ENCODE peak calls at places on chromosomes 3 and 15, in seven cellular contexts. O is CD8-positive, alpha-beta T cell; U is T-helper 2 cell; X is lower lobe of right lung; A is GM03348; N is activated CD8-positive, alpha-beta memory T cell treated with anti-CD3 and anti-CD28 coated beads for 24 hours; B is tibial nerve. J is an unnamed sample.

GRCh38 chr3:172713316-172713715 is 2.4 kb upstream of the NCEH1 start:
- DNase-seq in A (peak; percentile 39), N (no peak), O (no peak), X (no peak), B (no peak), U (no peak), J (no peak)

GRCh38 chr3:42739401-42740158 is 33.5 kb downstream of the CCDC13 start:
- DNase-seq in O (no peak), U (no peak), A (no peak), N (peak; percentile 43), B (no peak), X (no peak), J (no peak)

GRCh38 chr3:127233371-127233770 is 40.4 kb downstream of the PRR23E start:
- DNase-seq in X (no peak), O (no peak), A (no peak), U (no peak), B (no peak), N (no peak), J (no peak)

GRCh38 chr3:146131616-146132410 is 29.2 kb downstream of the PLOD2 start:
- DNase-seq in N (no peak), A (peak; percentile 68), B (no peak), O (no peak), U (no peak), X (no peak), J (peak; percentile 65)

GRCh38 chr15:79412010-79412409 is 20.1 kb upstream of the MINAR1 start:
- DNase-seq in O (no peak), X (no peak), N (no peak), A (no peak), U (no peak), B (no peak), J (no peak)

GRCh38 chr3:171072432-171072831 is 45.9 kb upstream of the SLC2A2 start:
- DNase-seq in U (no peak), O (no peak), B (no peak), X (no peak), N (no peak), A (no peak), J (no peak)

GRCh38 chr3:8145661-8146060 is 356.0 kb upstream of the LMCD1 start:
- DNase-seq in O (no peak), X (no peak), U (no peak), B (no peak), N (no peak), A (no peak), J (no peak)

GRCh38 chr3:152497457-152497856 is 228.7 kb downstream of the MBNL1 start:
- DNase-seq in A (peak; percentile 20), U (no peak), X (no peak), N (no peak), B (no peak), O (no peak), J (no peak)

GRCh38 chr3:20405731-20406130 is 219.7 kb upstream of the SGO1 start:
- DNase-seq in U (no peak), O (no peak), A (peak; percentile 45), N (no peak), B (no peak), X (no peak), J (peak; percentile 69)

GRCh38 chr15:34126522-34126921 is 24.6 kb downstream of the PGBD4 start:
- DNase-seq in O (no peak), X (no peak), A (no peak), N (no peak), B (no peak), U (no peak), J (no peak)

GRCh38 chr3:13884851-13885703 is 5.2 kb upstream of the WNT7A start:
- DNase-seq in B (no peak), U (peak; percentile 33), O (peak; percentile 59), X (no peak), A (no peak), N (peak; percentile 76), J (no peak)

GRCh38 chr3:23219117-23219516 is 16.0 kb downstream of the UBE2E2 start:
- DNase-seq in U (no peak), N (no peak), B (no peak), A (no peak), X (no peak), O (no peak), J (no peak)

GRCh38 chr15:58666957-58667356 is 82.5 kb downstream of the ADAM10 start:
- DNase-seq in O (no peak), U (no peak), N (no peak), A (peak; percentile 6), B (no peak), X (no peak), J (no peak)

GRCh38 chr3:160478338-160478737 is 28.8 kb upstream of the TRIM59 start:
- DNase-seq in X (no peak), O (no peak), U (no peak), B (no peak), N (no peak), A (peak; percentile 28), J (peak; percentile 74)

GRCh38 chr3:73681610-73682009 is 56.9 kb upstream of the PDZRN3 start:
- DNase-seq in X (no peak), A (peak; percentile 58), N (no peak), U (no peak), B (no peak), O (no peak), J (peak; percentile 61)

GRCh38 chr15:76363251-76363650 is 26.7 kb downstream of the ISL2 start:
- DNase-seq in N (no peak), B (no peak), U (no peak), O (no peak), X (no peak), A (no peak), J (no peak)

GRCh38 chr3:14142567-14143270 is 17.9 kb downstream of the TMEM43 start:
- DNase-seq in N (no peak), U (peak; percentile 45), A (no peak), O (peak; percentile 34), X (no peak), B (no peak), J (no peak)

GRCh38 chr15:65050270-65050669 is 5.1 kb downstream of the SLC51B start:
- DNase-seq in A (no peak), N (no peak), B (no peak), X (no peak), U (no peak), O (no peak), J (no peak)

GRCh38 chr3:43161684-43162512 is 56.0 kb upstream of the POMGNT2 start:
- DNase-seq in O (no peak), X (no peak), A (peak; percentile 58), B (no peak), N (no peak), U (no peak), J (peak; percentile 42)

GRCh38 chr3:106208979-106209378 is 340.2 kb upstream of the CBLB start:
- DNase-seq in A (peak; percentile 5), B (no peak), U (no peak), O (no peak), X (no peak), N (no peak), J (peak; percentile 34)

GRCh38 chr3:181609156-181609767 is 102.5 kb upstream of the SOX2 start:
- DNase-seq in B (no peak), U (no peak), O (no peak), X (no peak), N (no peak), A (no peak), J (no peak)

GRCh38 chr15:48641416-48641815 is 4.1 kb downstream of the FBN1 start:
- DNase-seq in A (no peak), B (no peak), U (no peak), X (no peak), N (no peak), O (no peak), J (no peak)

GRCh38 chr15:60396964-60397771 is 618 bp downstream of the ANXA2 start:
- DNase-seq in U (peak; percentile 30), A (peak; percentile 76), X (peak; percentile 82), B (peak; percentile 53), O (peak; percentile 18), N (peak; percentile 72), J (peak; percentile 67)

GRCh38 chr3:37072892-37073291 is 79.6 kb downstream of the MLH1 start:
- DNase-seq in A (peak; percentile 33), B (no peak), U (no peak), O (no peak), X (no peak), N (no peak), J (peak; percentile 84)

GRCh38 chr3:73520931-73521461 is 103.7 kb downstream of the PDZRN3 start:
- DNase-seq in U (no peak), B (no peak), X (no peak), O (no peak), N (no peak), A (peak; percentile 62), J (no peak)

GRCh38 chr3:73503781-73504180 is 121.0 kb downstream of the PDZRN3 start:
- DNase-seq in O (no peak), B (no peak), X (no peak), A (no peak), N (no peak), U (no peak), J (no peak)

GRCh38 chr3:179234244-179234643 is 16.7 kb downstream of the KCNMB3 start:
- DNase-seq in N (no peak), O (no peak), X (no peak), U (no peak), B (no peak), A (no peak), J (no peak)

GRCh38 chr15:100334905-100335304 is 6.9 kb downstream of the ADAMTS17 start:
- DNase-seq in O (no peak), X (no peak), N (no peak), A (no peak), B (no peak), U (no peak), J (no peak)

GRCh38 chr15:101641134-101641764 is 10.9 kb downstream of the TM2D3 start:
- DNase-seq in U (peak; percentile 62), B (peak; percentile 63), X (peak; percentile 75), A (peak; percentile 66), N (peak; percentile 86), O (peak; percentile 53), J (peak; percentile 68)

GRCh38 chr3:145776782-145777408 is 384.1 kb downstream of the PLOD2 start:
- DNase-seq in O (no peak), A (peak; percentile 62), B (no peak), N (no peak), X (no peak), U (no peak), J (peak; percentile 81)

GRCh38 chr15:90325677-90326200 is 26.3 kb upstream of the ZNF774 start:
- DNase-seq in N (peak; percentile 35), B (no peak), U (no peak), X (no peak), O (no peak), A (no peak), J (no peak)

GRCh38 chr15:43317566-43318184 is 12.7 kb downstream of the LCMT2 start:
- DNase-seq in O (no peak), U (no peak), A (no peak), X (no peak), B (no peak), N (no peak), J (no peak)

GRCh38 chr3:169812124-169812843 is 386 bp upstream of the LRRIQ4 start:
- DNase-seq in U (peak; percentile 15), O (peak; percentile 21), N (peak; percentile 86), B (peak; percentile 22), A (peak; percentile 87), X (peak; percentile 86), J (peak; percentile 57)

GRCh38 chr3:141248064-141248463 is 16.4 kb downstream of the PXYLP1 start:
- DNase-seq in O (no peak), N (no peak), B (no peak), A (no peak), X (no peak), U (no peak), J (no peak)

GRCh38 chr3:107752202-107752990 is 229.6 kb downstream of the BBX start:
- DNase-seq in N (no peak), X (no peak), A (peak; percentile 10), B (no peak), U (no peak), O (no peak), J (peak; percentile 42)

GRCh38 chr3:110579841-110580550 is 491.6 kb upstream of the NECTIN3 start:
- DNase-seq in X (no peak), U (no peak), A (peak; percentile 32), N (no peak), B (no peak), O (no peak), J (peak; percentile 43)

GRCh38 chr3:150333482-150333881 is 74.6 kb upstream of the TSC22D2 start:
- DNase-seq in X (no peak), U (no peak), N (no peak), A (no peak), O (no peak), B (no peak), J (no peak)

GRCh38 chr3:536417-536813 is 339.9 kb downstream of the CHL1 start:
- DNase-seq in N (no peak), A (no peak), U (no peak), X (no peak), B (no peak), O (no peak), J (no peak)